ENCODE peak calls at places on chromosome 1, in eight cellular contexts. One of them, this sample, is unnamed.

GRCh38 chr1:158145173-158145719 is 35.4 kb upstream of the CD1D start:
- DNase-seq in right atrium auricular region: peak
- DNase-seq in neural progenitor cell: no peak
- DNase-seq in H9: no peak
- DNase-seq in heart right ventricle: peak
- DNase-seq in choroid plexus epithelial cell: peak
- DNase-seq in ACHN: no peak
- DNase-seq in NCI-H510A treated with DMSO at 0.1 percent for 48 hours: no peak
- DNase-seq in this sample: no peak

GRCh38 chr1:171966426-171967220 is 125.3 kb downstream of the DNM3 start:
- DNase-seq in right atrium auricular region: no peak
- DNase-seq in neural progenitor cell: no peak
- DNase-seq in H9: peak
- DNase-seq in heart right ventricle: no peak
- DNase-seq in choroid plexus epithelial cell: no peak
- DNase-seq in ACHN: no peak
- DNase-seq in NCI-H510A treated with DMSO at 0.1 percent for 48 hours: no peak
- DNase-seq in this sample: no peak

GRCh38 chr1:223057569-223058093 is 85.4 kb downstream of the TLR5 start:
- DNase-seq in right atrium auricular region: no peak
- DNase-seq in neural progenitor cell: no peak
- DNase-seq in H9: no peak
- DNase-seq in heart right ventricle: no peak
- DNase-seq in choroid plexus epithelial cell: no peak
- DNase-seq in ACHN: no peak
- DNase-seq in NCI-H510A treated with DMSO at 0.1 percent for 48 hours: no peak
- DNase-seq in this sample: no peak

GRCh38 chr1:7984826-7985225 is 23.3 kb downstream of the PARK7 start:
- DNase-seq in right atrium auricular region: no peak
- DNase-seq in neural progenitor cell: peak
- DNase-seq in H9: no peak
- DNase-seq in heart right ventricle: no peak
- DNase-seq in choroid plexus epithelial cell: no peak
- DNase-seq in ACHN: no peak
- DNase-seq in NCI-H510A treated with DMSO at 0.1 percent for 48 hours: no peak
- DNase-seq in this sample: no peak

GRCh38 chr1:16212251-16212961 is at the start of gene ARHGEF19:
- DNase-seq in right atrium auricular region: no peak
- DNase-seq in neural progenitor cell: peak
- DNase-seq in H9: peak
- DNase-seq in heart right ventricle: no peak
- DNase-seq in choroid plexus epithelial cell: no peak
- DNase-seq in ACHN: no peak
- DNase-seq in NCI-H510A treated with DMSO at 0.1 percent for 48 hours: peak
- DNase-seq in this sample: no peak

GRCh38 chr1:203166192-203166940 is 9.3 kb downstream of the MYBPH start:
- DNase-seq in right atrium auricular region: no peak
- DNase-seq in neural progenitor cell: no peak
- DNase-seq in H9: peak
- DNase-seq in heart right ventricle: no peak
- DNase-seq in choroid plexus epithelial cell: peak
- DNase-seq in ACHN: no peak
- DNase-seq in NCI-H510A treated with DMSO at 0.1 percent for 48 hours: peak
- DNase-seq in this sample: no peak

GRCh38 chr1:214447557-214447871 is 103.9 kb downstream of the PTPN14 start:
- DNase-seq in right atrium auricular region: no peak
- DNase-seq in neural progenitor cell: no peak
- DNase-seq in H9: no peak
- DNase-seq in heart right ventricle: no peak
- DNase-seq in choroid plexus epithelial cell: no peak
- DNase-seq in ACHN: peak
- DNase-seq in NCI-H510A treated with DMSO at 0.1 percent for 48 hours: no peak
- DNase-seq in this sample: no peak

GRCh38 chr1:170355267-170355801 is 176.6 kb upstream of the GORAB start:
- DNase-seq in right atrium auricular region: no peak
- DNase-seq in neural progenitor cell: no peak
- DNase-seq in H9: no peak
- DNase-seq in heart right ventricle: no peak
- DNase-seq in choroid plexus epithelial cell: no peak
- DNase-seq in ACHN: no peak
- DNase-seq in NCI-H510A treated with DMSO at 0.1 percent for 48 hours: no peak
- DNase-seq in this sample: no peak

GRCh38 chr1:92951141-92951582 is 10.1 kb downstream of the DIPK1A start:
- DNase-seq in right atrium auricular region: no peak
- DNase-seq in neural progenitor cell: no peak
- DNase-seq in H9: no peak
- DNase-seq in heart right ventricle: no peak
- DNase-seq in choroid plexus epithelial cell: peak
- DNase-seq in ACHN: peak
- DNase-seq in NCI-H510A treated with DMSO at 0.1 percent for 48 hours: peak
- DNase-seq in this sample: no peak

GRCh38 chr1:5448486-5448885 is 543.7 kb downstream of the NPHP4 start:
- DNase-seq in right atrium auricular region: no peak
- DNase-seq in neural progenitor cell: peak
- DNase-seq in H9: peak
- DNase-seq in heart right ventricle: no peak
- DNase-seq in choroid plexus epithelial cell: no peak
- DNase-seq in ACHN: no peak
- DNase-seq in NCI-H510A treated with DMSO at 0.1 percent for 48 hours: peak
- DNase-seq in this sample: no peak

GRCh38 chr1:175385316-175385715 is 192.7 kb upstream of the KIAA0040 start:
- DNase-seq in right atrium auricular region: no peak
- DNase-seq in neural progenitor cell: no peak
- DNase-seq in H9: no peak
- DNase-seq in heart right ventricle: no peak
- DNase-seq in choroid plexus epithelial cell: no peak
- DNase-seq in ACHN: no peak
- DNase-seq in NCI-H510A treated with DMSO at 0.1 percent for 48 hours: no peak
- DNase-seq in this sample: no peak

GRCh38 chr1:198948895-198949659 is 310.2 kb downstream of the PTPRC start:
- DNase-seq in right atrium auricular region: no peak
- DNase-seq in neural progenitor cell: no peak
- DNase-seq in H9: no peak
- DNase-seq in heart right ventricle: no peak
- DNase-seq in choroid plexus epithelial cell: no peak
- DNase-seq in ACHN: no peak
- DNase-seq in NCI-H510A treated with DMSO at 0.1 percent for 48 hours: no peak
- DNase-seq in this sample: no peak

GRCh38 chr1:155834296-155834926 is 22.6 kb downstream of the GON4L start:
- DNase-seq in right atrium auricular region: peak
- DNase-seq in neural progenitor cell: peak
- DNase-seq in H9: peak
- DNase-seq in heart right ventricle: no peak
- DNase-seq in choroid plexus epithelial cell: peak
- DNase-seq in ACHN: no peak
- DNase-seq in NCI-H510A treated with DMSO at 0.1 percent for 48 hours: no peak
- DNase-seq in this sample: peak

GRCh38 chr1:156090822-156091188 is 8.5 kb upstream of the MEX3A start:
- DNase-seq in right atrium auricular region: peak
- DNase-seq in neural progenitor cell: peak
- DNase-seq in H9: peak
- DNase-seq in heart right ventricle: peak
- DNase-seq in choroid plexus epithelial cell: peak
- DNase-seq in ACHN: peak
- DNase-seq in NCI-H510A treated with DMSO at 0.1 percent for 48 hours: peak
- DNase-seq in this sample: peak

GRCh38 chr1:61082336-61083013 is at the start of gene NFIA:
- DNase-seq in right atrium auricular region: no peak
- DNase-seq in neural progenitor cell: no peak
- DNase-seq in H9: peak
- DNase-seq in heart right ventricle: peak
- DNase-seq in choroid plexus epithelial cell: peak
- DNase-seq in ACHN: peak
- DNase-seq in NCI-H510A treated with DMSO at 0.1 percent for 48 hours: peak
- DNase-seq in this sample: peak

GRCh38 chr1:92916899-92917298 is 44.4 kb downstream of the DIPK1A start:
- DNase-seq in right atrium auricular region: no peak
- DNase-seq in neural progenitor cell: no peak
- DNase-seq in H9: no peak
- DNase-seq in heart right ventricle: no peak
- DNase-seq in choroid plexus epithelial cell: no peak
- DNase-seq in ACHN: no peak
- DNase-seq in NCI-H510A treated with DMSO at 0.1 percent for 48 hours: no peak
- DNase-seq in this sample: no peak

GRCh38 chr1:162908780-162909179 is 47.8 kb upstream of the CCDC190 start:
- DNase-seq in right atrium auricular region: no peak
- DNase-seq in neural progenitor cell: no peak
- DNase-seq in H9: no peak
- DNase-seq in heart right ventricle: no peak
- DNase-seq in choroid plexus epithelial cell: peak
- DNase-seq in ACHN: peak
- DNase-seq in NCI-H510A treated with DMSO at 0.1 percent for 48 hours: no peak
- DNase-seq in this sample: no peak

GRCh38 chr1:156676820-156677615 is at the start of gene NES:
- DNase-seq in right atrium auricular region: peak
- DNase-seq in neural progenitor cell: peak
- DNase-seq in H9: peak
- DNase-seq in heart right ventricle: peak
- DNase-seq in choroid plexus epithelial cell: peak
- DNase-seq in ACHN: peak
- DNase-seq in NCI-H510A treated with DMSO at 0.1 percent for 48 hours: no peak
- DNase-seq in this sample: no peak

GRCh38 chr1:54374766-54375165 is 31.4 kb downstream of the SSBP3 start:
- DNase-seq in right atrium auricular region: no peak
- DNase-seq in neural progenitor cell: no peak
- DNase-seq in H9: no peak
- DNase-seq in heart right ventricle: no peak
- DNase-seq in choroid plexus epithelial cell: no peak
- DNase-seq in ACHN: no peak
- DNase-seq in NCI-H510A treated with DMSO at 0.1 percent for 48 hours: no peak
- DNase-seq in this sample: no peak

GRCh38 chr1:234214129-234214910 is 158.9 kb upstream of the COA6 start:
- DNase-seq in right atrium auricular region: peak
- DNase-seq in neural progenitor cell: peak
- DNase-seq in H9: peak
- DNase-seq in heart right ventricle: no peak
- DNase-seq in choroid plexus epithelial cell: peak
- DNase-seq in ACHN: peak
- DNase-seq in NCI-H510A treated with DMSO at 0.1 percent for 48 hours: peak
- DNase-seq in this sample: no peak

GRCh38 chr1:167899253-167899681 is 14.7 kb downstream of the ADCY10 start:
- DNase-seq in right atrium auricular region: no peak
- DNase-seq in neural progenitor cell: no peak
- DNase-seq in H9: no peak
- DNase-seq in heart right ventricle: peak
- DNase-seq in choroid plexus epithelial cell: no peak
- DNase-seq in ACHN: no peak
- DNase-seq in NCI-H510A treated with DMSO at 0.1 percent for 48 hours: no peak
- DNase-seq in this sample: no peak

GRCh38 chr1:53362270-53362669 is 34.4 kb upstream of the LRP8 start:
- DNase-seq in right atrium auricular region: no peak
- DNase-seq in neural progenitor cell: peak
- DNase-seq in H9: peak
- DNase-seq in heart right ventricle: no peak
- DNase-seq in choroid plexus epithelial cell: no peak
- DNase-seq in ACHN: no peak
- DNase-seq in NCI-H510A treated with DMSO at 0.1 percent for 48 hours: no peak
- DNase-seq in this sample: peak

GRCh38 chr1:211653329-211653728 is 22.1 kb downstream of the NEK2 start:
- DNase-seq in right atrium auricular region: no peak
- DNase-seq in neural progenitor cell: no peak
- DNase-seq in H9: no peak
- DNase-seq in heart right ventricle: no peak
- DNase-seq in choroid plexus epithelial cell: no peak
- DNase-seq in ACHN: no peak
- DNase-seq in NCI-H510A treated with DMSO at 0.1 percent for 48 hours: no peak
- DNase-seq in this sample: peak

GRCh38 chr1:225533238-225533637 is 105.4 kb upstream of the LBR start:
- DNase-seq in right atrium auricular region: no peak
- DNase-seq in neural progenitor cell: no peak
- DNase-seq in H9: no peak
- DNase-seq in heart right ventricle: no peak
- DNase-seq in choroid plexus epithelial cell: peak
- DNase-seq in ACHN: no peak
- DNase-seq in NCI-H510A treated with DMSO at 0.1 percent for 48 hours: no peak
- DNase-seq in this sample: no peak

GRCh38 chr1:47574451-47575165 is 136.8 kb downstream of the FOXD2 start:
- DNase-seq in right atrium auricular region: no peak
- DNase-seq in neural progenitor cell: no peak
- DNase-seq in H9: no peak
- DNase-seq in heart right ventricle: no peak
- DNase-seq in choroid plexus epithelial cell: no peak
- DNase-seq in ACHN: no peak
- DNase-seq in NCI-H510A treated with DMSO at 0.1 percent for 48 hours: no peak
- DNase-seq in this sample: no peak

GRCh38 chr1:205161071-205161470 is 39.3 kb upstream of the RBBP5 start:
- DNase-seq in right atrium auricular region: no peak
- DNase-seq in neural progenitor cell: no peak
- DNase-seq in H9: no peak
- DNase-seq in heart right ventricle: no peak
- DNase-seq in choroid plexus epithelial cell: no peak
- DNase-seq in ACHN: no peak
- DNase-seq in NCI-H510A treated with DMSO at 0.1 percent for 48 hours: no peak
- DNase-seq in this sample: no peak

GRCh38 chr1:224127925-224128819 is 14.3 kb downstream of the FBXO28 start:
- DNase-seq in right atrium auricular region: no peak
- DNase-seq in neural progenitor cell: no peak
- DNase-seq in H9: no peak
- DNase-seq in heart right ventricle: no peak
- DNase-seq in choroid plexus epithelial cell: peak
- DNase-seq in ACHN: no peak
- DNase-seq in NCI-H510A treated with DMSO at 0.1 percent for 48 hours: no peak
- DNase-seq in this sample: no peak

GRCh38 chr1:67468066-67468718 is 38.0 kb upstream of the SERBP1 start:
- DNase-seq in right atrium auricular region: no peak
- DNase-seq in neural progenitor cell: no peak
- DNase-seq in H9: no peak
- DNase-seq in heart right ventricle: no peak
- DNase-seq in choroid plexus epithelial cell: no peak
- DNase-seq in ACHN: no peak
- DNase-seq in NCI-H510A treated with DMSO at 0.1 percent for 48 hours: no peak
- DNase-seq in this sample: no peak

GRCh38 chr1:59146651-59147358 is 150.1 kb upstream of the FGGY start:
- DNase-seq in right atrium auricular region: no peak
- DNase-seq in neural progenitor cell: peak
- DNase-seq in H9: peak
- DNase-seq in heart right ventricle: peak
- DNase-seq in choroid plexus epithelial cell: peak
- DNase-seq in ACHN: peak
- DNase-seq in NCI-H510A treated with DMSO at 0.1 percent for 48 hours: no peak
- DNase-seq in this sample: peak

This sample was measured in osteocyte.